ENCODE peak calls at places on chromosomes 3 and 15, in four cellular contexts. E is A549, M is stomach, D is K562. O is an unnamed sample.

GRCh38 chr3:159672728-159673471 is 315.7 kb upstream of the IL12A start:
- DNase-seq in M (no peak), E (peak), D (no peak), O (no peak)

GRCh38 chr3:58260261-58260731 is 22.7 kb downstream of the ABHD6 start:
- DNase-seq in M (no peak), D (no peak), E (no peak), O (no peak)

GRCh38 chr3:151639096-151639740 is 94.5 kb upstream of the AADACL2 start:
- DNase-seq in E (no peak), M (no peak), D (no peak), O (no peak)

GRCh38 chr3:178120367-178120766 is 415.9 kb upstream of the KCNMB2 start:
- DNase-seq in D (no peak), E (no peak), M (no peak), O (no peak)

GRCh38 chr3:77102916-77103769 is 63.2 kb downstream of the ROBO2 start:
- DNase-seq in M (no peak), D (no peak), E (no peak), O (no peak)

GRCh38 chr15:35545316-35545824 is 595 bp downstream of the DPH6 start:
- DNase-seq in E (peak), D (peak), M (peak), O (peak)

GRCh38 chr3:118801899-118802298 is 232.7 kb downstream of the IGSF11 start:
- DNase-seq in D (no peak), M (peak), E (no peak), O (no peak)

GRCh38 chr3:16482770-16483531 is 30.5 kb downstream of the RFTN1 start:
- DNase-seq in D (no peak), E (no peak), M (no peak), O (peak)

GRCh38 chr3:8845641-8846040 is 76.2 kb upstream of the OXTR start:
- DNase-seq in E (peak), D (no peak), M (no peak), O (no peak)

GRCh38 chr15:34109775-34110663 is 8.1 kb downstream of the PGBD4 start:
- DNase-seq in D (peak), M (no peak), E (peak), O (no peak)

GRCh38 chr3:39126532-39127071 is 19.1 kb downstream of the TTC21A start:
- DNase-seq in D (peak), E (no peak), M (no peak), O (no peak)

GRCh38 chr3:138222316-138222715 is 35.2 kb downstream of the ARMC8 start:
- DNase-seq in E (no peak), D (no peak), M (no peak), O (no peak)

GRCh38 chr3:109336272-109336957 is 931 bp downstream of the DPPA4 start:
- DNase-seq in D (no peak), E (no peak), M (no peak), O (peak)

GRCh38 chr3:13500133-13500885 is 20.2 kb downstream of the HDAC11 start:
- DNase-seq in M (no peak), E (peak), D (peak), O (no peak)

GRCh38 chr15:85587707-85588441 is 206.9 kb downstream of the KLHL25 start:
- DNase-seq in D (no peak), M (no peak), E (no peak), O (no peak)

GRCh38 chr3:71245052-71245488 is 338.5 kb downstream of the FOXP1 start:
- DNase-seq in D (no peak), M (no peak), E (no peak), O (peak)

GRCh38 chr3:159499031-159499793 is 489.4 kb upstream of the IL12A start:
- DNase-seq in E (no peak), D (no peak), M (no peak), O (no peak)

GRCh38 chr15:50907866-50908208 is 646 bp upstream of the AP4E1 start:
- DNase-seq in E (peak), M (peak), D (peak), O (no peak)

GRCh38 chr15:25368855-25369254 is 70.0 kb downstream of the UBE3A start:
- DNase-seq in M (no peak), D (no peak), E (no peak), O (no peak)

GRCh38 chr15:45112592-45113379 is 1.2 kb downstream of the DUOX2 start:
- DNase-seq in M (no peak), D (no peak), E (peak), O (peak)

GRCh38 chr3:189513281-189514151 is 117.7 kb upstream of the TP63 start:
- DNase-seq in D (no peak), E (no peak), M (no peak), O (no peak)

GRCh38 chr3:10336761-10337160 is 15.8 kb upstream of the SEC13 start:
- DNase-seq in E (no peak), M (no peak), D (no peak), O (peak)

GRCh38 chr3:10334461-10334860 is 13.5 kb upstream of the SEC13 start:
- DNase-seq in D (peak), M (no peak), E (peak), O (no peak)

GRCh38 chr3:10335190-10335738 is 14.4 kb upstream of the SEC13 start:
- DNase-seq in D (no peak), M (no peak), E (no peak), O (no peak)

GRCh38 chr3:10337323-10338163 is 16.6 kb upstream of the SEC13 start:
- DNase-seq in E (no peak), M (no peak), D (no peak), O (no peak)

DNA sequence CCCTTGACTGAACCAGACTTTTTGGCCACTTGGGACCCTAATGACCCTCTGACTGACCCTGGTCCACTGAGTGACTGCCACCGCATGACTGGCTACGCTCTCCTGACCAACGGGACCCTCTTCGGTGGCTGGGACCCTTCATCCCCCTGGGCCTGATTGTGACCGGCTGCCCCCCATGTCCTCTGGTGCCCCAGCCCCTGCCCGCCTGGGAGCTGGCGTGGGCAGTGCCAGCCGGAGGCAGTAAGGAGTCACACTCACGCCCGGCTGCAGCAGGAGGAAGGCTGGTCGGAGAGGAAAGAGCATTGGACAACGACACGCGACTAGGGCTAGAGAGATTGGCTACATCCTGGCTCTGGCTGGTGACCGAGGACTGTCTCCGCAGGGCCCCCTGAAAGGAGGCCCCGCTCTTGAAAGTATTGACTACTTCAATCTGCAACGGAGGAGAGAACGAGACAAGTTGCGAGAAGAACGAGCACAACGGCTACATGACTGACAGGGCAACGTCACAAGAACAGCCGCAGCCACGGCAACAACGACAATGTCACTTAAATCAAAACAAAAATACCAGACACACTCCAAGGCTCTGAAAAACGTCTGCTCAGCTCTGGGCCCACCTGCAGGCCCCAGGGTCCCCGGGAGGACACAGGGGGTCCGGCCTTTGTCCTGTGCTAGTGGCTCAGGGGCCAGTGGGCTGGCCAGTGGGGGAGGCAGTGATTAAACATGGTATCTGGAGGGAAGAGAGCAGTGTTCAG is 15.1 kb upstream of the SEC13 start:
- DNase-seq in D (no peak), E (no peak), M (no peak), O (no peak)
- TF ChIP-seq EP300 in D (no peak), E (no peak), M (no peak), O (no peak)

GRCh38 chr15:95558916-95559315 is 771.6 kb upstream of the NR2F2 start:
- DNase-seq in E (no peak), D (no peak), M (no peak), O (no peak)

GRCh38 chr15:95561463-95561862 is 769.0 kb upstream of the NR2F2 start:
- DNase-seq in D (no peak), E (no peak), M (no peak), O (no peak)

GRCh38 chr15:95557226-95558046 is 773.1 kb upstream of the NR2F2 start:
- DNase-seq in E (peak), M (no peak), D (peak), O (no peak)

GRCh38 chr15:95558131-95558530 is 772.4 kb upstream of the NR2F2 start:
- DNase-seq in M (no peak), D (no peak), E (peak), O (no peak)

DNA sequence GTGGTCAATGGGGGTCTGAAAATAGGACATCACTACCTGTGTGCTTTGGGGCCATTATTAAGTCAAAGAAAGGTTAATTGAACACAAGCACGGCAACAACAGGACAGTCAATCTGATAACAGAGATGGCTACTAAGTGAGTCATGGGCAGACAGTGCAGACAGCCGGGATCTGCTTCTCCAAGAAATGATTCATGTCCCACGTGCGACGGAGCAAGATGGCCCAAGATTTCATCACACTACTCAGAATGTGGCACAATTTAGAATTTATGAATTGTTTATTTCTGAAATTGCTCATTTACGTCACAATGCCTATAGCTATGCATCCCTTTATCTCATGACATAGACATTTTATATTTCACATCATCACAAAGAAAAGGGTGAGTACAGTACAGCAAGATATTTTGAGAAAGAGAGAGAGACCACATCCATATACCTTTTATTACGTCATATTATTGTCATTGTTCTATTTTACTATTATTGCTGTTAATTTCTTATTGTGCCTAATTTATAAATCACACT is 770.6 kb upstream of the NR2F2 start:
- DNase-seq in M (no peak), D (peak), E (peak), O (no peak)
- H3K4me3 ChIP-seq in M (no peak), D (no peak), E (no peak), O (no peak)

DNA sequence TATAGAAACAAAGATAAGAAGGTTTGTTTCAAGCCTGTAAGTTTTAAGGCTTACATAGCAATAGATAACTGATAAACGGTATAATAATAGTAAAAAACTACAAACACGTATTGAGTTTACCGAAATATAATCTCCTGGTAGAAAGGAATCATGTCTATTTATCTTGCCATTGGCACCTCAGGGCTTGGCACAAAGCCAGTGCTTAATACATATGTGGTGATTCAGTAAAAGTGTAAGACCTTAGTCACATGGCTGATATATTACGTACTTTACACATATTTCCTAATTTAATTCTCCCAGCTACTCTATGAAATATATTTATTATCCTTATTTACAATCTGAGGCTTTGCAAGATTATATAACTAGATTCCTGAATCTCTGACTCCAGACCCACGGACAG is 32.0 kb upstream of the SLCO3A1 start:
- DNase-seq in M (no peak), D (no peak), E (no peak), O (no peak)
- TF ChIP-seq EP300 in M (no peak), D (no peak), E (no peak), O (no peak)

GRCh38 chr3:73026111-73026510 is 29.5 kb downstream of the PPP4R2 start:
- DNase-seq in M (no peak), E (no peak), D (no peak), O (no peak)
- H3K4me3 ChIP-seq in M (no peak), E (no peak), D (no peak), O (no peak)

GRCh38 chr15:32873292-32874114 is 155.7 kb downstream of the GREM1 start:
- DNase-seq in M (no peak), D (no peak), E (no peak), O (no peak)

GRCh38 chr15:32872606-32873291 is 154.9 kb downstream of the GREM1 start:
- DNase-seq in E (no peak), D (no peak), M (peak), O (peak)

GRCh38 chr15:32869814-32870213 is 152.0 kb downstream of the GREM1 start:
- DNase-seq in M (no peak), D (no peak), E (no peak), O (no peak)

GRCh38 chr15:32871887-32872286 is 154.1 kb downstream of the GREM1 start:
- DNase-seq in M (no peak), D (no peak), E (no peak), O (no peak)

GRCh38 chr15:32870240-32871033 is 152.6 kb downstream of the GREM1 start:
- DNase-seq in D (peak), E (no peak), M (peak), O (no peak)
- TF ChIP-seq EP300 in D (no peak), E (no peak), M (peak), O (no peak)

GRCh38 chr3:126213376-126214044 is 33.1 kb upstream of the ALDH1L1 start:
- DNase-seq in E (no peak), D (no peak), M (no peak), O (peak)
- H3K4me3 ChIP-seq in E (peak), D (no peak), M (peak), O (peak)

DNA sequence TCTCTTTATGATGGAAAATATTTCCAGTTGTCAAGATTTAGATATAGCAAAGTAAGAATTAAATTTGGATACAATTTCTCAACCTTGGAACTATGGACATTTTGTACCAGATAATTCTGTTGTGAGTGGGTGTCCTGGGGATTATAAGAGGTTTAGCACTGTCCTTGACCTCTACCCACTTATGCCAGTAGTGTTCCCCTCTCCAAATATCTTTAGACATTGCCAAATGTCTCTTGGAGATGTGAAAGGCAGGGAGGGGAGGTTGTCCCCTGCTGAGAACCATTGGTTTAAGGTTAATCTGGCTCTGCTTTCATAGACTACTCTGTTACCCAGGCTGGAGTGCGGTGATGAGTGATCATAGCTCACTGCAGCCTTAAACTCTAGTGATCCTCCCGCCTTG is at the start of gene EBLN2:
- DNase-seq in M (no peak), D (no peak), E (no peak), O (no peak)
- TF ChIP-seq EP300 in M (no peak), D (no peak), E (no peak), O (no peak)

DNA sequence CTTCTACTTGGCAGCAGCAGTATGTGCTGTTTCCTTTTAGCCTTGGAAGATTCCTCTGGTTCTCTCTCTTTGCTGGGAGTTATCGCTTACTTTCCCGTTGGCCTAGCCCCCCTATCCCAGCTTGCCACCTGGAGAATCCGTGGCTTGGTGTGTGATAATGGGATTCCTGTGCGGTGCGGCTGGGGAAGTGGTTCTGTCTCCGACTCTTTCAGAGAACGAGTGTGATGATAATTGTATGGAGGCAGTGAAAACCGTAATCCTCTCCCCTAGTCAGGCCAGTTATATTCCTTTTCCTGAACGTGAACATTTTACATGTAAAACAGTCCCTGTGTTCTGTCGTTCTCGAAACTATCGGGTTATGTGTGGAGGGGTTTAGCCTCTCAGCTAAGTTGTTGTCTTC is 300.1 kb upstream of the C2CD4B start:
- DNase-seq in D (no peak), E (no peak), M (no peak), O (no peak)
- H3K4me3 ChIP-seq in D (no peak), E (no peak), M (no peak), O (no peak)

O was measured in upper lobe of left lung.